ENCODE peak calls at places on chromosome 18, in five cellular contexts. F is CD8-positive, alpha-beta T cell; X is neural progenitor cell; G is colonic mucosa; K is tibial artery. R is an unnamed sample.

GRCh38 chr18:785242-785641 is 26.8 kb downstream of the YES1 start:
- DNase-seq in F (no peak), X (no peak), G (no peak), K (no peak), R (no peak)

GRCh38 chr18:76126327-76126726 is 368.7 kb downstream of the ZNF516 start:
- DNase-seq in F (no peak), X (peak; percentile 64), G (no peak), K (no peak), R (no peak)

GRCh38 chr18:79848294-79848578 is 50.5 kb downstream of the KCNG2 start:
- DNase-seq in F (no peak), X (no peak), G (no peak), K (no peak), R (no peak)

GRCh38 chr18:59055345-59056032 is 84.2 kb upstream of the SEC11C start:
- DNase-seq in F (no peak), X (peak; percentile 67), G (no peak), K (no peak), R (no peak)

GRCh38 chr18:32730620-32731021 is 42.2 kb downstream of the KLHL14 start:
- DNase-seq in F (no peak), X (no peak), G (no peak), K (no peak), R (no peak)

GRCh38 chr18:45222200-45222599 is 393.1 kb upstream of the SLC14A2 start:
- DNase-seq in F (no peak), X (no peak), G (no peak), K (no peak), R (no peak)

GRCh38 chr18:23662309-23663263 is at the start of gene ANKRD29:
- DNase-seq in F (peak; percentile 32), X (peak; percentile 81), G (peak; percentile 42), K (no peak), R (peak; percentile 30)

GRCh38 chr18:5237083-5237722 is 40.1 kb upstream of the AKAIN1 start:
- DNase-seq in F (no peak), X (no peak), G (no peak), K (no peak), R (no peak)

GRCh38 chr18:41391616-41392610 is 563.1 kb upstream of the PIK3C3 start:
- DNase-seq in F (no peak), X (peak; percentile 85), G (peak; percentile 25), K (no peak), R (no peak)

GRCh38 chr18:7637269-7637668 is 70.2 kb downstream of the PTPRM start:
- DNase-seq in F (no peak), X (no peak), G (no peak), K (no peak), R (no peak)

GRCh38 chr18:79305976-79306375 is 89.8 kb upstream of the NFATC1 start:
- DNase-seq in F (no peak), X (no peak), G (no peak), K (no peak), R (no peak)

GRCh38 chr18:9513971-9514512 is 38.7 kb downstream of the RALBP1 start:
- DNase-seq in F (no peak), X (no peak), G (no peak), K (no peak), R (no peak)

GRCh38 chr18:11091746-11092145 is 57.6 kb downstream of the PIEZO2 start:
- DNase-seq in F (no peak), X (no peak), G (no peak), K (no peak), R (no peak)

GRCh38 chr18:8609711-8610441 is 639 bp downstream of the RAB12 start:
- DNase-seq in F (peak; percentile 7), X (peak; percentile 40), G (no peak), K (no peak), R (no peak)

GRCh38 chr18:63980896-63981454 is 11.1 kb downstream of the SERPINB8 start:
- DNase-seq in F (no peak), X (no peak), G (no peak), K (no peak), R (no peak)

GRCh38 chr18:4391859-4392258 is 63.2 kb downstream of the DLGAP1 start:
- DNase-seq in F (no peak), X (no peak), G (no peak), K (no peak), R (no peak)

GRCh38 chr18:51614033-51614432 is 416.6 kb upstream of the MEX3C start:
- DNase-seq in F (no peak), X (no peak), G (no peak), K (no peak), R (no peak)

GRCh38 chr18:52903858-52904257 is 563.9 kb downstream of the DCC start:
- DNase-seq in F (no peak), X (peak; percentile 73), G (peak; percentile 57), K (no peak), R (no peak)

GRCh38 chr18:29254123-29254522 is 1077.2 kb upstream of the CDH2 start:
- DNase-seq in F (no peak), X (no peak), G (no peak), K (no peak), R (no peak)

GRCh38 chr18:48983793-48984437 is 33.1 kb upstream of the SMAD7 start:
- DNase-seq in F (no peak), X (no peak), G (no peak), K (no peak), R (no peak)

GRCh38 chr18:49243391-49243790 is 217.1 kb downstream of the DYM start:
- DNase-seq in F (no peak), X (no peak), G (no peak), K (no peak), R (no peak)

GRCh38 chr18:9008709-9009635 is 93.5 kb upstream of the NDUFV2 start:
- DNase-seq in F (no peak), X (no peak), G (no peak), K (no peak), R (no peak)

GRCh38 chr18:76927216-76927725 is 104.9 kb downstream of the ZNF236 start:
- DNase-seq in F (no peak), X (no peak), G (no peak), K (no peak), R (no peak)

GRCh38 chr18:48254077-48254602 is 155.0 kb downstream of the ZBTB7C start:
- DNase-seq in F (no peak), X (no peak), G (no peak), K (no peak), R (no peak)

GRCh38 chr18:74949611-74950010 is 259.3 kb downstream of the PTGR3 start:
- DNase-seq in F (no peak), X (no peak), G (no peak), K (no peak), R (no peak)

GRCh38 chr18:43931439-43931838 is 654.1 kb upstream of the SYT4 start:
- DNase-seq in F (no peak), X (no peak), G (no peak), K (no peak), R (no peak)

GRCh38 chr18:9017170-9017899 is 85.2 kb upstream of the NDUFV2 start:
- DNase-seq in F (peak; percentile 44), X (peak; percentile 72), G (peak; percentile 45), K (peak; percentile 71), R (no peak)

GRCh38 chr18:79987566-79987965 is 797 bp downstream of the TXNL4A start:
- DNase-seq in F (no peak), X (no peak), G (no peak), K (no peak), R (no peak)

GRCh38 chr18:48391863-48392262 is 17.3 kb downstream of the ZBTB7C start:
- DNase-seq in F (no peak), X (no peak), G (no peak), K (no peak), R (no peak)

GRCh38 chr18:28690100-28690499 is 513.2 kb upstream of the CDH2 start:
- DNase-seq in F (no peak), X (no peak), G (no peak), K (no peak), R (no peak)

GRCh38 chr18:47113796-47114540 is 36.3 kb downstream of the HDHD2 start:
- DNase-seq in F (no peak), X (peak; percentile 63), G (no peak), K (no peak), R (no peak)

GRCh38 chr18:47931707-47932103 is 1.2 kb upstream of the SMAD2 start:
- DNase-seq in F (peak; percentile 36), X (peak; percentile 78), G (peak; percentile 34), K (no peak), R (peak; percentile 8)

GRCh38 chr18:63253018-63253417 is 66.6 kb downstream of the BCL2 start:
- DNase-seq in F (no peak), X (no peak), G (no peak), K (no peak), R (no peak)

GRCh38 chr18:56030060-56030459 is 442.1 kb upstream of the TCF4 start:
- DNase-seq in F (no peak), X (no peak), G (no peak), K (no peak), R (no peak)
- H3K9me3 ChIP-seq in F (no peaks in the 10 kb centered on the region), X (no peaks in the 10 kb centered on the region), G (no peaks in the 10 kb centered on the region), K (no peaks in the 10 kb centered on the region), R (no peaks in the 10 kb centered on the region)

GRCh38 chr18:35252466-35252865 is 11.6 kb downstream of the ZNF397 start:
- DNase-seq in F (no peak), X (no peak), G (no peak), K (no peak), R (no peak)
- H3K9me3 ChIP-seq in F (peaks cover 7% of the 10 kb centered on the region), X (no peaks in the 10 kb centered on the region), G (no peaks in the 10 kb centered on the region), K (no peaks in the 10 kb centered on the region), R (peaks cover 4% of the 10 kb centered on the region)

DNA sequence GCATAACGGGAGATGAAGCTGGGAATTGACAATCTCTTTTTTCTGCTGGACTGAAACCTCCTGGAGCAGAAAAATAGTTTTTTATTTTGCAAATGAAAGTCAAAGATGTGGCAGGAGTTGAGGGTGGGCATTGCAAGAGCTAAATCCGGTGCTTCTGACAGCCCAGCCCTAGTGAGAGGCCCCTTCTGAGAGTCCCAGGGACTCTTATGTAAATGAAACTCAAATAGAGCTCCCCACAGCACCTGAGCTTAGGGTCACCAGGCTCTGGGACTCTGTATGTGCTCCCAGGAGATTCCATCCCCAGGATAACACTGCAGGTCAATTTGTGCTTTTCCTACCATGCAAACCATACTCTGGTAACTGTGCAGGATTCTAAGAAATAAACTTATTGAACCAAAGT is 192.8 kb downstream of the ANKRD30B start:
- DNase-seq in F (no peak), X (no peak), G (no peak), K (no peak), R (no peak)
- H3K9me3 ChIP-seq in F (no peaks in the 10 kb centered on the region), X (peaks cover 6% of the 10 kb centered on the region), G (no peaks in the 10 kb centered on the region), K (no peaks in the 10 kb centered on the region), R (no peaks in the 10 kb centered on the region)

GRCh38 chr18:61606759-61607158 is 273.5 kb downstream of the CDH20 start:
- DNase-seq in F (no peak), X (peak; percentile 56), G (peak; percentile 33), K (peak; percentile 68), R (no peak)

GRCh38 chr18:61608306-61608705 is 275.1 kb downstream of the CDH20 start:
- DNase-seq in F (no peak), X (no peak), G (no peak), K (no peak), R (no peak)

GRCh38 chr18:61609131-61609530 is 275.9 kb downstream of the CDH20 start:
- DNase-seq in F (no peak), X (no peak), G (no peak), K (no peak), R (no peak)

GRCh38 chr18:61616111-61616610 is 276.6 kb downstream of the RNF152 start:
- DNase-seq in F (no peak), X (no peak), G (no peak), K (no peak), R (no peak)

DNA sequence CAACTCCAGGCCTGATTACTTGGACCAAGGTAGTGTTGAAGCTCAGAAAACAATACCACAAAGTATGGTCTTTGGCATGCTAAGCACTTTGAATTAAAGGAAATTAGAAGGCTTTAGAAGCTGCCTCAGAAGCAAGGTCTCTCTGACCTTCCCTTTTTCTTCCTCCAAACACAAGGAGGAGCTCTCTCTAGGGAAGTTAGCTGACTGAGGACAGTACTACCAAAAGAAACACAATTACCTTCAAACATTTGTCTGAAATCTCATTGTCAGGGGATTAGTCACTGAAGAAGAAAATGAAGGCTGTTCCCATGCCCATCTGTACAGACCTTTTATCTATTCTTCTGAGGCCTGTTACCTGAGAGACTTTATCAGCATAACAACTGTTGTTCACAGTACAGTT is 279.3 kb downstream of the CDH20 start:
- DNase-seq in F (no peak), X (no peak), G (no peak), K (no peak), R (no peak)
- H3K9me3 ChIP-seq in F (no peaks in the 10 kb centered on the region), X (no peaks in the 10 kb centered on the region), G (no peaks in the 10 kb centered on the region), K (no peaks in the 10 kb centered on the region), R (no peaks in the 10 kb centered on the region)

R was measured in T-helper 17 cell.